ENCODE peak calls at places on chromosomes 13 and 19, in eight cellular contexts. A is heart left ventricle, B is H1, M is breast epithelium, Z is uterus, E is testis, L is A549, R is stomach. V is an unnamed sample.

GRCh38 chr13:40206241-40207109 is 460.0 kb downstream of the FOXO1 start:
- DNase-seq in R (peak), Z (no peak), E (no peak), B (no peak), M (no peak), A (no peak), L (no peak), V (no peak)

GRCh38 chr13:77740097-77740496 is 42.6 kb downstream of the SLAIN1 start:
- DNase-seq in B (no peak), M (no peak), Z (no peak), L (no peak), R (no peak), A (no peak), E (no peak), V (no peak)

GRCh38 chr19:41939861-41940442 is 11.7 kb upstream of the ERFL start:
- DNase-seq in R (peak), L (no peak), Z (no peak), M (no peak), A (peak), B (no peak), E (peak), V (no peak)

GRCh38 chr13:76822691-76823267 is 63.4 kb downstream of the KCTD12 start:
- DNase-seq in A (no peak), B (no peak), L (peak), R (no peak), E (no peak), Z (no peak), M (no peak), V (no peak)

GRCh38 chr13:22561581-22561980 is 619.2 kb upstream of the SGCG start:
- DNase-seq in R (no peak), B (no peak), A (no peak), Z (no peak), L (no peak), M (no peak), E (no peak), V (no peak)

GRCh38 chr13:51270606-51271005 is 48.4 kb downstream of the FAM124A start:
- DNase-seq in L (no peak), E (no peak), B (no peak), Z (no peak), A (no peak), M (no peak), R (no peak), V (no peak)

GRCh38 chr13:77891041-77891440 is 27.6 kb downstream of the EDNRB start:
- DNase-seq in B (no peak), M (no peak), L (no peak), Z (no peak), R (no peak), A (no peak), E (no peak), V (no peak)

GRCh38 chr13:48496796-48497195 is 36.1 kb downstream of the RCBTB2 start:
- DNase-seq in R (no peak), E (no peak), M (no peak), B (no peak), A (no peak), Z (no peak), L (no peak), V (no peak)

GRCh38 chr13:99353836-99354235 is 46.6 kb upstream of the GPR183 start:
- DNase-seq in B (no peak), A (no peak), M (no peak), Z (no peak), L (no peak), R (no peak), E (no peak), V (no peak)

GRCh38 chr19:46904114-46905060 is 43.6 kb downstream of the ARHGAP35 start:
- DNase-seq in A (peak), R (no peak), L (no peak), M (no peak), E (peak), Z (peak), B (no peak), V (no peak)

GRCh38 chr13:43573361-43573740 is 213.4 kb downstream of the ENOX1 start:
- DNase-seq in L (peak), E (no peak), B (no peak), R (no peak), M (no peak), Z (no peak), A (no peak), V (no peak)

GRCh38 chr19:52188822-52189744 is 769 bp upstream of the PPP2R1A start:
- DNase-seq in B (peak), M (peak), L (peak), A (no peak), R (no peak), Z (no peak), E (no peak), V (peak)

GRCh38 chr13:52868190-52868589 is 19.8 kb upstream of the PCDH8 start:
- DNase-seq in Z (no peak), M (no peak), L (no peak), A (no peak), E (no peak), B (no peak), R (no peak), V (no peak)

GRCh38 chr19:17091758-17092333 is 16.3 kb downstream of the MYO9B start:
- DNase-seq in A (peak), Z (no peak), B (no peak), R (peak), E (no peak), L (no peak), M (no peak), V (peak)

GRCh38 chr13:95154441-95154886 is 146.8 kb downstream of the ABCC4 start:
- DNase-seq in B (no peak), R (no peak), A (no peak), Z (no peak), L (peak), E (no peak), M (no peak), V (no peak)

GRCh38 chr13:48398450-48399095 is 14.3 kb downstream of the LPAR6 start:
- DNase-seq in R (no peak), L (no peak), M (no peak), B (no peak), E (no peak), A (no peak), Z (no peak), V (no peak)

GRCh38 chr19:11198769-11199469 is 1.6 kb upstream of the KANK2 start:
- DNase-seq in A (no peak), R (no peak), B (no peak), Z (no peak), E (no peak), M (no peak), L (no peak), V (peak)

GRCh38 chr19:11195681-11196080 is 1.7 kb downstream of the KANK2 start:
- DNase-seq in M (no peak), A (no peak), E (no peak), B (no peak), L (no peak), Z (no peak), R (no peak), V (no peak)

GRCh38 chr19:11196406-11197287 is 698 bp downstream of the KANK2 start:
- DNase-seq in E (no peak), R (peak), L (no peak), M (no peak), A (peak), Z (peak), B (no peak), V (peak)

GRCh38 chr19:11198175-11198534 is 810 bp upstream of the KANK2 start:
- DNase-seq in Z (no peak), M (no peak), A (no peak), L (no peak), B (no peak), E (no peak), R (no peak), V (no peak)

GRCh38 chr19:11197291-11198174 is at the start of gene KANK2:
- DNase-seq in Z (peak), L (peak), E (peak), B (peak), R (peak), A (peak), M (peak), V (peak)
- TF ChIP-seq POLR2A in Z (peak), L (peak), E (peak), B (no peak), R (no peak), A (peak), M (no peak), V (peak)

DNA sequence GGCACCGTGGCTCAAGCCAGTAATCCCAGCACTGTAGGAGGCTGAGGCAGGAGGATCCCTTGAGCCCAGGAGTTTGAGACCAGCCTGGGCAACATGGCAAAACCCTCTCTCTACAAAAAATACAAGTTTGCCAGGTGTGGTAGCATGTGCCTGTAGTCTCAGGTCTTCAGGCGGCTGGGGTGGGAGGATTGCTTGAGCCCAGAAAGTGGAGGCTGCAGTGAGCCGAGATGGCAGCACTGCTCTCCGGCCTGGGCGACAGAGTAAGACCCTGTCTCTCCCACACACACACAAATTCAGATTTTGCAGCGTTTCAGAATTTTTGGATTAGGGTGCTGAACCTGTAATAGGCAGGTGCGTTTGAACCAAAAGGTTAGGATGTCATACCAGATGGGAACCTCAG is 2.2 kb downstream of the RPS11 start:
- DNase-seq in L (no peak), A (no peak), Z (no peak), R (no peak), M (no peak), E (no peak), B (no peak), V (no peak)
- H3K4me3 ChIP-seq in L (peak), A (no peak), Z (no peak), R (no peak), M (no peak), E (no peak), B (no peak), V (no peak)

DNA sequence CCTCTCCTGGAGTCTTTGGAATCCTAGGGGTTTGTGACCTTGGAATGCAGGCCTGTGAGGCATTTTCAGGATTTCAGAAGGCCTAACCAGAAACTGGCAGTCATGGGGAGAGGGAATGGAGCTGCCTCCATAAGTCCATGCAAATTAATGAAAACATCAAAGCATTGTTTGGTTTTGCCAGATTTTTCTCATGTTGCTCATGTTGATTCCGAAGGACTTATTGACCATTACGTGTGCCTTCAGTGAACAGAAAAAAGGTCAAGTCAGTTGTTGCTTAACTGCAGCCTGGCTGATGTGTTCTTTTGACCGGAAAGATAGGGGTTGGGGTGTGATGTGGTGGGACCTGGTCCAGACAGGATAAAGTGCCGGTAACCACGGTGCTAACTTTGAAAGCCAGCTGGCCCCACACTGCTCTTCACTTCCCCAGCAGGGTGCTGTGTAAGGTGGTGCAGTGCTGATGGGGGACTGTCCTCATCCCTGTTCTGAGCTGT is 3.6 kb downstream of the RNF113B start:
- DNase-seq in E (no peak), L (peak), M (no peak), A (no peak), R (no peak), Z (peak), B (no peak), V (peak)
- TF ChIP-seq POLR2A in E (no peak), L (no peak), M (no peak), A (no peak), R (no peak), Z (no peak), B (no peak), V (no peak)

GRCh38 chr13:33292712-33293111 is 7.2 kb upstream of the STARD13 start:
- DNase-seq in R (no peak), E (no peak), M (no peak), B (no peak), A (no peak), L (no peak), Z (no peak), V (no peak)
- H3K4me3 ChIP-seq in R (no peak), E (no peak), M (peak), B (no peak), A (peak), L (no peak), Z (no peak), V (no peak)

GRCh38 chr19:35040474-35040825 is 1.1 kb upstream of the HPN start:
- DNase-seq in R (no peak), B (no peak), M (no peak), Z (no peak), E (no peak), A (no peak), L (no peak), V (no peak)
- TF ChIP-seq POLR2A in R (no peak), B (no peak), M (no peak), Z (no peak), E (no peak), A (no peak), L (no peak), V (no peak)

GRCh38 chr19:35746556-35746955 is 1.1 kb downstream of the PSENEN start:
- DNase-seq in M (no peak), A (no peak), B (no peak), R (no peak), Z (no peak), E (no peak), L (no peak), V (no peak)
- H3K4me3 ChIP-seq in M (peak), A (peak), B (peak), R (no peak), Z (no peak), E (no peak), L (peak), V (no peak)

GRCh38 chr13:112943309-112944125 is 25.5 kb upstream of the MCF2L start:
- DNase-seq in R (peak), E (peak), M (no peak), Z (peak), A (peak), B (no peak), L (peak), V (peak)
- TF ChIP-seq POLR2A in R (no peak), E (no peak), M (no peak), Z (peak), A (no peak), B (no peak), L (no peak), V (no peak)

DNA sequence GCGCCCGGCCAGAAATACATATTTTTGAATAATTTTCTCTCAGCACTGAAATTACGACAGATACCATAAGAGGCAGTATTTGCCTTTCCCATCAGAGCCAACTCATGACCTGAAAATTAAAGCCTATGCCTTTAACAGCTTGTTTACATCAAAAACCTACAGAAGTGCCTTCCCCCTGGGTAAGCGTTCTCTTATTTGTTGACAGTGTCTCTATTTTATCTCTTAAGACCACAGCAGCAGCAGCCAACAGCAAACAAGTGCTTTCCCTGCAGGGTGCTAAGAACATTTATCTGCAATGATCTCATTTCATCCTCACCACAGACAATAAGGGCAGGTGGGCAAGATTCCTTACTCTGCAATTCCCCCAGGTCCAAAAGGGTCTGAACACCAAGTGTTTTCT is 6.0 kb downstream of the AKAP8L start:
- DNase-seq in M (no peak), B (no peak), L (no peak), E (no peak), A (no peak), R (no peak), Z (no peak), V (no peak)
- H3K4me3 ChIP-seq in M (no peak), B (no peak), L (no peak), E (no peak), A (no peak), R (no peak), Z (no peak), V (no peak)

DNA sequence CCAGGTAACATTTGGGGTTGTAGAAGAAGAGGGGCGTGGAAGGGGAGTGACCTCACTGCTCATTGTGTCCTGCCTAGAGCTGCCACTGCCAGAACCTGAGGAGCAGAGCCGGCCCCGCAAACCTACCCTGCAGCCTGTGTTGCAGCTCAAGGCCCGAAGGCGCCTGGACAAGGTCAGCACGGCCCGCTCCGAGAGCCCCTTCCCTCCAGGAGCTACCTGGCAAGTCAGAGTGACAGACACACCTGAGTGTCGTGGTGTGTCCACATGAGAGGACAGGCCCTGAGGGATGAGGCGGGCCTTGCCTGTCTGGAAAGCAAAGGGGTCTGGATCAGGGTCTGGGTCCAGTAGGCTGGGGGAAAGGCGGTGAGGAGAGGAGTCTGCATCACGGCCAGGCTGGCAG is 6.8 kb downstream of the KMT2B start:
- DNase-seq in Z (no peak), A (no peak), M (no peak), B (no peak), R (no peak), L (no peak), E (no peak), V (no peak)
- TF ChIP-seq POLR2A in Z (no peak), A (no peak), M (no peak), B (no peak), R (no peak), L (no peak), E (no peak), V (no peak)

V was measured in thyroid gland.